ENCODE peak calls at places on chromosomes 4 and X, in six cellular contexts. U is body of pancreas, B is stomach, J is K562, N is adrenal gland, D is heart left ventricle. W is an unnamed sample.

GRCh38 chrX:15098505-15098904 is 171.4 kb downstream of the ASB9 start:
- DNase-seq in U (no peak), B (no peak), J (no peak), N (no peak), D (no peak), W (no peak)

GRCh38 chr4:40333921-40334352 is 1.2 kb upstream of the CHRNA9 start:
- DNase-seq in U (no peak), B (no peak), J (peak; percentile 17), N (no peak), D (no peak), W (no peak)

GRCh38 chr4:163651761-163652160 is 157.3 kb downstream of the TMA16 start:
- DNase-seq in U (no peak), B (no peak), J (no peak), N (no peak), D (no peak), W (no peak)

GRCh38 chrX:118420462-118420861 is 74.6 kb downstream of the WDR44 start:
- DNase-seq in U (no peak), B (no peak), J (no peak), N (peak; percentile 26), D (no peak), W (no peak)

GRCh38 chrX:86028681-86029080 is 18.7 kb downstream of the CHM start:
- DNase-seq in U (no peak), B (no peak), J (no peak), N (no peak), D (no peak), W (no peak)

GRCh38 chrX:101347859-101348451 is 587 bp downstream of the TIMM8A start:
- DNase-seq in U (no peak), B (no peak), J (peak; percentile 52), N (no peak), D (no peak), W (no peak)

GRCh38 chr4:168304744-168305459 is 13.7 kb downstream of the DDX60 start:
- DNase-seq in U (no peak), B (no peak), J (no peak), N (no peak), D (no peak), W (no peak)

GRCh38 chr4:125773502-125773901 is 458.7 kb downstream of the FAT4 start:
- DNase-seq in U (no peak), B (no peak), J (no peak), N (no peak), D (no peak), W (no peak)

GRCh38 chr4:180669637-180670036 is 1573.6 kb upstream of the TENM3 start:
- DNase-seq in U (no peak), B (no peak), J (no peak), N (peak; percentile 24), D (no peak), W (no peak)

GRCh38 chr4:155745984-155746383 is 12.8 kb upstream of the GUCY1B1 start:
- DNase-seq in U (no peak), B (no peak), J (no peak), N (no peak), D (no peak), W (no peak)
- H3K27me3 ChIP-seq in U (no peaks in the 10 kb centered on the region), B (no peaks in the 10 kb centered on the region), J (no peaks in the 10 kb centered on the region), N (no peaks in the 10 kb centered on the region), D (no peaks in the 10 kb centered on the region), W (no peaks in the 10 kb centered on the region)

GRCh38 chr4:18033111-18034085 is 11.8 kb upstream of the LCORL start:
- DNase-seq in U (no peak), B (no peak), J (no peak), N (no peak), D (no peak), W (no peak)
- H3K4me3 ChIP-seq in U (no peak overlapping the region), B (no peak overlapping the region), J (no peak overlapping the region), N (no peak overlapping the region), D (no peak overlapping the region), W (no peak overlapping the region)

GRCh38 chrX:1450381-1451161 is 2.1 kb downstream of the ASMTL start:
- DNase-seq in U (no peak), B (no peak), J (no peak), N (peak; percentile 25), D (no peak), W (no peak)
- TF ChIP-seq POLR2A in U (no peak), B (no peak), J (no peak), N (no peak), D (no peak), W (no peak)

GRCh38 chrX:68133181-68133580 is 300.1 kb downstream of the OPHN1 start:
- DNase-seq in U (no peak), B (no peak), J (no peak), N (no peak), D (no peak), W (no peak)
- H3K27me3 ChIP-seq in U (no peaks in the 10 kb centered on the region), B (no peaks in the 10 kb centered on the region), J (no peaks in the 10 kb centered on the region), N (no peaks in the 10 kb centered on the region), D (no peaks in the 10 kb centered on the region), W (no peaks in the 10 kb centered on the region)

GRCh38 chr4:104507112-104507511 is 12.4 kb upstream of the CXXC4 start:
- DNase-seq in U (no peak), B (no peak), J (no peak), N (no peak), D (no peak), W (no peak)

GRCh38 chr4:104500452-104500851 is 5.8 kb upstream of the CXXC4 start:
- DNase-seq in U (peak; percentile 70), B (no peak), J (no peak), N (no peak), D (no peak), W (no peak)

GRCh38 chr4:104501290-104501689 is 6.6 kb upstream of the CXXC4 start:
- DNase-seq in U (no peak), B (no peak), J (no peak), N (no peak), D (no peak), W (no peak)
- H3K4me3 ChIP-seq in U (no peak overlapping the region), B (no peak overlapping the region), J (no peak overlapping the region), N (no peak overlapping the region), D (no peak overlapping the region), W (no peak overlapping the region)

GRCh38 chrX:119614776-119615175 is 8.6 kb upstream of the NKRF start:
- DNase-seq in U (no peak), B (no peak), J (no peak), N (no peak), D (no peak), W (no peak)

GRCh38 chrX:119618439-119618838 is 12.2 kb upstream of the NKRF start:
- DNase-seq in U (no peak), B (no peak), J (no peak), N (peak; percentile 25), D (no peak), W (no peak)

GRCh38 chrX:119622356-119623232 is 16.4 kb upstream of the NKRF start:
- DNase-seq in U (peak; percentile 15), B (peak; percentile 50), J (no peak), N (peak; percentile 30), D (no peak), W (no peak)

GRCh38 chrX:119617511-119618164 is 11.4 kb upstream of the NKRF start:
- DNase-seq in U (no peak), B (peak; percentile 39), J (no peak), N (no peak), D (no peak), W (no peak)
- TF ChIP-seq POLR2A in U (no peak), B (no peak), J (no peak), N (no peak), D (no peak), W (no peak)

DNA sequence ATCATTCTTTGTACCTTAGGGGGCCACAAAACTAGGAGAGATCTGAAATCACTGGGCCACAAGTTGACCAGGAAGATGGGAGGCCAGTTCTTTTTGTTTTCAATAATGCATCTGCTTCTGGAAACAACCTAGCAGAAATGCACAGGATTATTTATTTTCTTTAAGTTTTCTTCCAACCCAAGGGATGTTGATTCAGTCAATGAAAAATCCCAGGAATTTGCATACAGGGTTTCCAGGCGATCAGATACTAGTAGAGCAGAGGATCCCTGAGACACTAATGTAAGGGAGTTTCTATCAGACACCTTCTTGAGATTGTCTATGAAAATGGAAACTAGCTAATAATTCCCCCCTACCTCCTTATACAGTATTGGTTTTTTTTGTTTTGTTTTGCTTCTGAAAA is 7.4 kb downstream of the ATOH1 start:
- DNase-seq in U (no peak), B (no peak), J (no peak), N (no peak), D (no peak), W (no peak)
- H3K27me3 ChIP-seq in U (peaks cover 7% of the 10 kb centered on the region), B (peaks cover 48% of the 10 kb centered on the region), J (peaks cover 15% of the 10 kb centered on the region), N (peaks cover 44% of the 10 kb centered on the region), D (peaks cover 29% of the 10 kb centered on the region), W (peaks cover 16% of the 10 kb centered on the region)